ENCODE peak calls at places on chromosomes 7 and 10, in ten cellular contexts. V is endothelial cell, X is LNCaP clone FGC, N is fibroblast of mammary gland, Z is astrocyte of the cerebellum, J is bronchial epithelial cell, B is AG10803, U is heart right ventricle, C is nephron progenitor cell, P is cardiac muscle cell. O is an unnamed sample.

GRCh38 chr10:5446390-5446926 is 34.1 kb downstream of the NET1 start:
- DNase-seq in Z (peak), X (peak), U (peak), N (peak), J (peak), P (peak), B (peak), C (peak), V (peak), O (no peak)

GRCh38 chr7:126574838-126575250 is 677.9 kb downstream of the GRM8 start:
- DNase-seq in Z (peak), B (no peak), J (peak), U (no peak), P (no peak), X (no peak), V (no peak), N (peak), C (no peak), O (no peak)

GRCh38 chr10:104080762-104081161 is 4.9 kb downstream of the COL17A1 start:
- DNase-seq in V (no peak), P (peak), C (no peak), N (peak), B (peak), J (peak), X (peak), Z (no peak), U (no peak), O (no peak)

GRCh38 chr10:70925377-70926214 is 37.2 kb upstream of the PCBD1 start:
- DNase-seq in Z (no peak), V (peak), J (no peak), P (peak), N (peak), X (no peak), B (no peak), U (peak), C (peak), O (no peak)

GRCh38 chr7:132687016-132687415 is 110.7 kb upstream of the PLXNA4 start:
- DNase-seq in U (no peak), C (no peak), N (no peak), V (no peak), B (no peak), J (no peak), P (no peak), Z (no peak), X (no peak), O (no peak)

GRCh38 chr7:114153700-114154099 is 234.9 kb upstream of the PPP1R3A start:
- DNase-seq in Z (no peak), U (no peak), J (no peak), B (no peak), N (no peak), P (no peak), X (no peak), V (no peak), C (no peak), O (no peak)

GRCh38 chr7:4861673-4862072 is at the start of gene PAPOLB:
- DNase-seq in X (no peak), J (no peak), N (no peak), Z (no peak), C (no peak), P (no peak), V (no peak), B (no peak), U (no peak), O (peak)

GRCh38 chr7:104926189-104926904 is 87.7 kb upstream of the KMT2E start:
- DNase-seq in B (no peak), V (no peak), X (no peak), C (no peak), N (no peak), P (no peak), U (no peak), Z (no peak), J (no peak), O (no peak)

GRCh38 chr10:33332183-33333031 is 2.1 kb downstream of the NRP1 start:
- DNase-seq in B (peak), U (no peak), N (peak), P (peak), V (no peak), C (no peak), X (no peak), Z (no peak), J (no peak), O (no peak)

GRCh38 chr10:44898665-44899064 is 12.5 kb upstream of the TMEM72 start:
- DNase-seq in Z (no peak), B (no peak), V (no peak), P (no peak), C (no peak), J (no peak), N (no peak), U (no peak), X (no peak), O (no peak)

GRCh38 chr7:29243777-29244655 is 49.4 kb downstream of the CHN2 start:
- DNase-seq in J (peak), Z (no peak), V (no peak), C (no peak), X (no peak), N (no peak), B (no peak), U (no peak), P (no peak), O (no peak)

GRCh38 chr10:71694567-71694968 is 25.0 kb downstream of the C10orf105 start:
- DNase-seq in Z (no peak), C (no peak), B (no peak), J (no peak), V (no peak), P (no peak), X (no peak), N (no peak), U (peak), O (no peak)

GRCh38 chr10:81182296-81182695 is 644.6 kb downstream of the SH2D4B start:
- DNase-seq in P (no peak), B (no peak), V (no peak), C (no peak), N (no peak), Z (no peak), X (no peak), J (no peak), U (no peak), O (no peak)

GRCh38 chr10:13913890-13914289 is 327.1 kb downstream of the PRPF18 start:
- DNase-seq in P (no peak), Z (no peak), U (no peak), N (no peak), J (no peak), X (no peak), B (no peak), V (no peak), C (peak), O (no peak)

GRCh38 chr7:111763221-111763791 is 201.0 kb upstream of the IMMP2L start:
- DNase-seq in V (peak), B (peak), Z (peak), C (peak), X (peak), J (peak), N (peak), U (no peak), P (peak), O (no peak)

GRCh38 chr7:107684947-107685463 is 24.4 kb downstream of the SLC26A4 start:
- DNase-seq in B (no peak), N (no peak), Z (no peak), X (no peak), P (no peak), J (no peak), C (no peak), U (no peak), V (no peak), O (no peak)

GRCh38 chr10:653991-654646 is 35.3 kb downstream of the DIP2C start:
- DNase-seq in V (no peak), B (no peak), X (no peak), J (no peak), P (no peak), N (no peak), C (no peak), Z (no peak), U (no peak), O (no peak)

GRCh38 chr7:42193457-42194111 is 43.4 kb downstream of the GLI3 start:
- DNase-seq in J (no peak), X (no peak), Z (no peak), P (no peak), C (no peak), U (no peak), B (no peak), N (no peak), V (no peak), O (no peak)

GRCh38 chr7:12741951-12742575 is 54.6 kb downstream of the ARL4A start:
- DNase-seq in U (no peak), N (no peak), P (no peak), V (no peak), Z (no peak), X (no peak), B (no peak), C (no peak), J (peak), O (no peak)

GRCh38 chr10:54454271-54454670 is 346.8 kb downstream of the PCDH15 start:
- DNase-seq in U (no peak), Z (no peak), P (no peak), C (no peak), N (no peak), X (no peak), J (no peak), B (no peak), V (no peak), O (no peak)

GRCh38 chr7:23004247-23004520 is 9.7 kb downstream of the HYCC1 start:
- DNase-seq in P (no peak), C (no peak), B (peak), U (no peak), X (no peak), V (no peak), Z (no peak), N (peak), J (no peak), O (no peak)

GRCh38 chr10:119655566-119656001 is 4.4 kb downstream of the BAG3 start:
- DNase-seq in C (no peak), Z (no peak), N (peak), U (peak), V (no peak), P (no peak), J (peak), X (no peak), B (peak), O (no peak)

GRCh38 chr10:49518982-49519578 is 19.8 kb downstream of the ERCC6 start:
- DNase-seq in N (peak), B (peak), U (peak), C (peak), Z (peak), X (no peak), P (peak), V (peak), J (peak), O (no peak)

GRCh38 chr7:2523461-2523905 is 3.9 kb downstream of the LFNG start:
- DNase-seq in N (no peak), C (no peak), B (no peak), P (no peak), J (peak), U (no peak), Z (no peak), V (no peak), X (no peak), O (no peak)

GRCh38 chr10:58414270-58415041 is 29.2 kb downstream of the TFAM start:
- DNase-seq in Z (peak), J (peak), U (peak), C (no peak), N (peak), V (no peak), P (peak), X (peak), B (peak), O (no peak)

GRCh38 chr10:123009105-123009805 is 449 bp downstream of the ACADSB start:
- DNase-seq in Z (no peak), V (peak), B (no peak), U (peak), N (peak), C (peak), X (no peak), J (no peak), P (peak), O (no peak)

GRCh38 chr10:7043051-7043653 is 367.7 kb downstream of the SFMBT2 start:
- DNase-seq in U (no peak), N (no peak), V (no peak), X (no peak), B (no peak), C (no peak), Z (no peak), J (no peak), P (no peak), O (no peak)

GRCh38 chr10:112202561-112203241 is 19.1 kb upstream of the GPAM start:
- DNase-seq in J (peak), Z (no peak), N (peak), C (no peak), B (peak), P (no peak), X (no peak), U (no peak), V (no peak), O (no peak)

GRCh38 chr7:32531402-32531801 is 36.1 kb downstream of the AVL9 start:
- DNase-seq in V (no peak), C (no peak), P (no peak), J (no peak), B (no peak), N (no peak), X (no peak), Z (no peak), U (no peak), O (no peak)

GRCh38 chr7:135802697-135803096 is 54.1 kb upstream of the FAM180A start:
- DNase-seq in V (no peak), C (no peak), X (no peak), U (no peak), Z (no peak), P (no peak), B (no peak), N (peak), J (peak), O (no peak)

GRCh38 chr7:93895859-93896258 is 5.3 kb upstream of the TFPI2 start:
- DNase-seq in P (no peak), C (no peak), X (peak), Z (no peak), J (no peak), U (no peak), B (no peak), N (no peak), V (no peak), O (no peak)

GRCh38 chr7:113677811-113678210 is 241.0 kb downstream of the PPP1R3A start:
- DNase-seq in P (no peak), B (no peak), N (no peak), C (no peak), J (no peak), U (no peak), V (no peak), Z (no peak), X (no peak), O (no peak)

GRCh38 chr7:94417921-94418320 is 23.2 kb downstream of the COL1A2 start:
- DNase-seq in V (no peak), J (no peak), B (peak), X (no peak), P (no peak), N (no peak), U (no peak), Z (no peak), C (no peak), O (no peak)

GRCh38 chr7:150476285-150476684 is 25.9 kb downstream of the GIMAP8 start:
- DNase-seq in C (no peak), V (no peak), X (no peak), U (no peak), J (no peak), Z (no peak), N (no peak), P (no peak), B (no peak), O (no peak)

GRCh38 chr10:100827819-100828743 is 82.7 kb downstream of the PAX2 start:
- DNase-seq in N (no peak), U (no peak), C (peak), P (peak), X (no peak), Z (no peak), V (peak), J (no peak), B (no peak), O (no peak)

GRCh38 chr7:37068902-37069301 is 344.6 kb upstream of the AOAH start:
- DNase-seq in V (no peak), B (no peak), P (no peak), U (no peak), X (no peak), N (no peak), Z (no peak), J (no peak), C (no peak), O (no peak)

GRCh38 chr10:20768849-20769248 is 128.3 kb downstream of the NEBL start:
- DNase-seq in U (no peak), C (no peak), N (peak), J (peak), P (peak), X (peak), V (no peak), B (peak), Z (peak), O (no peak)
- TF ChIP-seq CTCF in U (peak), C (peak), N (peak), J (no peak), P (peak), X (peak), V (peak), B (no peak), Z (no peak), O (peak)

DNA sequence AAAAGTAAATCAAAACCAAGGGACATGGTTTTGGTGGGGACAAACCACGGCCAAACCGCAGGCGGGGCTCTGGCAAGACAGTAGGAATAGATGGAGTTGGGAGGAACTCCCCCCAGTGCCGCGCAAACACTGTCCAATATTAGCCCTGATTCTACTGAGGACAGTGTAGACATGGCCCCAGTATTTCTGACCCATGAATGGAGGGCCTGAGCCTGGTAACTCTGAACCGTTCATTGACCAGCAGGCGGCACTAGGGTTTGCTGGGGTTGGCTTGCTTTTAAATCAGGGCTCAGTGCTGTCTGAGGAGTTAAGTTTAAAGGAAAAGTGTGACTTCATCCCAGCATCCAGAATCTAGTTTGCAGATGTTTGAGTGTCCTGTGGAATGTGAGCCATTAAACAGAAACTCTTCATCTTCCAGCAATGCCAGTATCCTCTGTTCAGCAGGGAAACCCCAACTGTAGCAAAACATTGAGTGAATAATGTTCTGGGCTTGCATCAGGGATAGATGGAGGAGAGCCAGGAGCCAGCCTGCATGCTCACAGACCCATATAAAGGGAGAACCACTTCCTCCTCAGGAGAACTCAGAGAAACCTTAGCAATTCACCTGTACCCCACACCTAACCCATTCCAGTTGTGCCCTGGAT is 147.4 kb upstream of the PRSS58 start:
- DNase-seq in J (no peak), U (no peak), B (peak), V (no peak), C (no peak), X (no peak), Z (no peak), P (no peak), N (peak), O (no peak)
- TF ChIP-seq CTCF in J (no peak), U (no peak), B (peak), V (no peak), C (no peak), X (no peak), Z (no peak), P (no peak), N (no peak), O (no peak)

DNA sequence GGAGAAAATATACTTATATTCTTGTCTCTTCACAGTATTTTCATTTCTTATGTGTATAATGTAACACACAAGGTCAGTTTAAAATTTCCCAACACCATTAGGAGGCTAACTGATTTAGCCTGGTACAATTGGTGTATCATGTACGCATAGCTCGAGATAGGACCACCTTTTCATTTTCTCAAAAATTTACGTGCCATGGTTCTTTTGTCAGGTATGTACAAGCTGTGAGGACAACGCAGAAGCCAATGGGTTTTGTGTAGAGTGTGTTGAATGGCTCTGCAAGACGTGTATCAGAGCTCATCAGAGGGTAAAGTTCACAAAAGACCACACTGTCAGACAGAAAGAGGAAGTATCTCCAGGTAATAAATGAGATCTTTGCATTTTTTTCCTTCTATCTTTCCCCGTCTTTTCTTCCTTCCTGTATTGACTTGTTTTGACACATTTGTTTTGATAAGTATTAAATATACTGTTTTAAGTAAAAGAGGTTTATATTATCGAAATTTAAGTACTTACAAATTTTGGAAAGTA is 55.0 kb downstream of the TRIM24 start:
- DNase-seq in B (no peak), N (no peak), C (no peak), Z (no peak), J (no peak), P (no peak), V (no peak), U (no peak), X (no peak), O (no peak)
- TF ChIP-seq CTCF in B (no peak), N (no peak), C (no peak), Z (no peak), J (no peak), P (no peak), V (no peak), U (no peak), X (no peak), O (no peak)

DNA sequence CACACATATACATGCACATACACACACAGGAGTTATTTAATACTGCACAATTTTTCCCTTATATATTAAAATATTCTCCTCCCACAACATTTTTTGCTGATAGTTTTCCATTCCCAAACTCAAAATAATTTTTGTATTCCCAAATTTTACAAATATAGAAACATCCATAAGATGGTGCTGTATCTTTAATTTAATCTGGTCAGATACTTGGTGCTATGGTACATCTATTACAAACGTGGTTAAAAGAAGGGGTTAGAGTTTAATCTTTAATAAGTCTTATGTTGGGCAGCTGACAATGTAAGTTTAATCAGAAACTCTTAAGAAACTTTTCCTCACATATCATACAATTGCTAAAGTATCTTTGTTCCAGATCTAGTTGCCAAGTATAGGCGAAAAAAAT is 10.2 kb upstream of the CADPS2 start:
- DNase-seq in U (no peak), C (no peak), B (no peak), X (no peak), Z (no peak), P (no peak), V (no peak), N (no peak), J (no peak), O (no peak)
- TF ChIP-seq CTCF in U (no peak), C (no peak), B (no peak), X (peak), Z (no peak), P (no peak), V (no peak), N (no peak), J (no peak), O (peak)

O was measured in chondrocyte.